ENCODE peak calls at places on chromosomes 7 and 10, in nine cellular contexts. B is activated CD4-positive, CD25-positive, alpha-beta regulatory T cell treated with anti-CD3 and anti-CD28 coated beads, Interleukin-2, amount 50 U/mL, for 72 hours; G is activated T-cell treated with anti-CD3 and anti-CD28 coated beads, Interleukin-2, amount 50 U/mL, for 1 hour; Z is lung microvascular endothelial cell; D is SJSA1; E is heart right ventricle; R is left lung; A is stimulated activated CD4-positive, alpha-beta T cell treated with anti-CD3 and anti-CD28 coated beads, TNF-alpha, amount 100 ng/mL, for 1 hour; L is DMS153. Y is an unnamed sample.

GRCh38 chr10:74490551-74490950 is 335.8 kb upstream of the KAT6B start:
- DNase-seq in G (no peak), R (no peak), E (no peak), Z (no peak), B (no peak), A (no peak), L (no peak), D (no peak), Y (no peak)

GRCh38 chr7:16904086-16904485 is 22.3 kb upstream of the AGR3 start:
- DNase-seq in L (no peak), G (no peak), R (no peak), D (peak; percentile 45), Z (no peak), E (no peak), B (no peak), A (no peak), Y (no peak)

GRCh38 chr7:139328375-139328774 is 12.8 kb upstream of the FMC1 start:
- DNase-seq in G (no peak), A (no peak), D (no peak), E (no peak), Z (no peak), R (no peak), B (no peak), L (no peak), Y (no peak)

GRCh38 chr7:130398751-130399150 is 18.5 kb downstream of the CPA1 start:
- DNase-seq in E (no peak), Z (no peak), L (no peak), R (no peak), G (no peak), D (no peak), B (no peak), A (no peak), Y (no peak)

GRCh38 chr7:66542528-66543373 is 85.9 kb upstream of the KCTD7 start:
- DNase-seq in B (no peak), L (no peak), D (no peak), Z (no peak), R (no peak), E (no peak), G (no peak), A (no peak), Y (no peak)

GRCh38 chr7:41786943-41787342 is 84.1 kb upstream of the INHBA start:
- DNase-seq in G (no peak), E (no peak), B (no peak), R (no peak), Z (no peak), L (no peak), D (no peak), A (no peak), Y (no peak)

GRCh38 chr10:89702121-89702480 is 711 bp downstream of the KIF20B start:
- DNase-seq in B (no peak), E (no peak), L (no peak), G (peak; percentile 26), D (no peak), A (no peak), R (no peak), Z (no peak), Y (no peak)

GRCh38 chr10:112898540-112899395 is 51.3 kb upstream of the TCF7L2 start:
- DNase-seq in B (no peak), L (no peak), A (no peak), E (peak; percentile 6), G (no peak), R (no peak), Z (peak; percentile 19), D (no peak), Y (no peak)

GRCh38 chr10:63718453-63718852 is 197.3 kb downstream of the REEP3 start:
- DNase-seq in Z (no peak), L (no peak), D (no peak), A (no peak), R (no peak), E (no peak), B (no peak), G (no peak), Y (no peak)

GRCh38 chr7:140899883-140900282 is 24.8 kb downstream of the BRAF start:
- DNase-seq in E (no peak), B (no peak), D (no peak), R (no peak), L (no peak), A (no peak), G (no peak), Z (no peak), Y (no peak)